ENCODE peak calls at places on chromosome 9, in seven cellular contexts. R is H1, Y is HCT116, P is HepG2, J is K562, W is NT2/D1, F is SK-N-SH. C is an unnamed sample.

GRCh38 chr9:125428060-125428481 is 166.4 kb downstream of the GAPVD1 start:
- DNase-seq in R (peak), Y (peak), P (no peak), J (peak), W (no peak), F (peak), C (no peak)

GRCh38 chr9:36289836-36290435 is 31.7 kb upstream of the GNE start:
- DNase-seq in R (no peak), Y (no peak), P (no peak), J (no peak), W (no peak), F (no peak), C (no peak)

GRCh38 chr9:114006155-114006550 is 71.9 kb downstream of the AMBP start:
- DNase-seq in R (peak), Y (no peak), P (no peak), J (no peak), W (no peak), F (no peak), C (no peak)

GRCh38 chr9:109020581-109020980 is 7.3 kb upstream of the CTNNAL1 start:
- DNase-seq in R (no peak), Y (no peak), P (no peak), J (no peak), W (no peak), F (no peak), C (no peak)

GRCh38 chr9:137433349-137433915 is 7.7 kb downstream of the ENTPD8 start:
- DNase-seq in R (no peak), Y (no peak), P (no peak), J (no peak), W (no peak), F (no peak), C (no peak)

GRCh38 chr9:78958887-78959286 is 612.9 kb upstream of the TLE4 start:
- DNase-seq in R (no peak), Y (peak), P (no peak), J (no peak), W (no peak), F (no peak), C (no peak)

GRCh38 chr9:6675268-6675667 is 29.7 kb upstream of the GLDC start:
- DNase-seq in R (no peak), Y (no peak), P (no peak), J (no peak), W (no peak), F (no peak), C (no peak)

GRCh38 chr9:120579139-120579749 is 723 bp downstream of the CDK5RAP2 start:
- DNase-seq in R (no peak), Y (no peak), P (no peak), J (peak), W (no peak), F (no peak), C (no peak)

GRCh38 chr9:110950041-110950645 is 88.1 kb downstream of the LPAR1 start:
- DNase-seq in R (no peak), Y (no peak), P (no peak), J (no peak), W (no peak), F (no peak), C (no peak)

GRCh38 chr9:137491735-137492432 is 32.8 kb upstream of the NSMF start:
- DNase-seq in R (no peak), Y (no peak), P (no peak), J (peak), W (no peak), F (no peak), C (no peak)

GRCh38 chr9:109012009-109012875 is 1.1 kb downstream of the CTNNAL1 start:
- DNase-seq in R (no peak), Y (peak), P (peak), J (peak), W (no peak), F (peak), C (no peak)

GRCh38 chr9:124349675-124350484 is 65.4 kb downstream of the PSMB7 start:
- DNase-seq in R (no peak), Y (no peak), P (no peak), J (no peak), W (no peak), F (no peak), C (no peak)

GRCh38 chr9:137295313-137296213 is 6.5 kb downstream of the NRARP start:
- DNase-seq in R (peak), Y (no peak), P (no peak), J (peak), W (no peak), F (peak), C (no peak)

GRCh38 chr9:121331549-121331948 is 38.5 kb downstream of the STOM start:
- DNase-seq in R (no peak), Y (no peak), P (no peak), J (no peak), W (no peak), F (no peak), C (no peak)

GRCh38 chr9:83707518-83707767 is 315 bp downstream of the UBQLN1 start:
- DNase-seq in R (no peak), Y (no peak), P (no peak), J (no peak), W (peak), F (no peak), C (no peak)

GRCh38 chr9:20378851-20379250 is 243.4 kb downstream of the MLLT3 start:
- DNase-seq in R (no peak), Y (no peak), P (no peak), J (no peak), W (no peak), F (no peak), C (no peak)

GRCh38 chr9:123569343-123569694 is 213.3 kb downstream of the CRB2 start:
- DNase-seq in R (no peak), Y (no peak), P (no peak), J (no peak), W (no peak), F (no peak), C (no peak)

GRCh38 chr9:130981002-130981760 is 27.8 kb upstream of the LAMC3 start:
- DNase-seq in R (no peak), Y (no peak), P (no peak), J (peak), W (no peak), F (no peak), C (no peak)

GRCh38 chr9:130943780-130944179 is 4.7 kb upstream of the FIBCD1 start:
- DNase-seq in R (no peak), Y (no peak), P (no peak), J (no peak), W (no peak), F (no peak), C (no peak)

GRCh38 chr9:115850548-115851304 is 302.9 kb upstream of the PAPPA start:
- DNase-seq in R (no peak), Y (no peak), P (no peak), J (no peak), W (no peak), F (no peak), C (no peak)

GRCh38 chr9:13806731-13807130 is 507.2 kb downstream of the NFIB start:
- DNase-seq in R (no peak), Y (no peak), P (no peak), J (no peak), W (no peak), F (no peak), C (no peak)

GRCh38 chr9:130359819-130360218 is 84.9 kb upstream of the ASS1 start:
- DNase-seq in R (no peak), Y (no peak), P (no peak), J (peak), W (no peak), F (no peak), C (no peak)

GRCh38 chr9:38363589-38363925 is 28.9 kb upstream of the ALDH1B1 start:
- DNase-seq in R (no peak), Y (no peak), P (no peak), J (no peak), W (no peak), F (no peak), C (no peak)

GRCh38 chr9:18520395-18520794 is 46.4 kb downstream of the ADAMTSL1 start:
- DNase-seq in R (no peak), Y (no peak), P (no peak), J (no peak), W (no peak), F (peak), C (no peak)

DNA sequence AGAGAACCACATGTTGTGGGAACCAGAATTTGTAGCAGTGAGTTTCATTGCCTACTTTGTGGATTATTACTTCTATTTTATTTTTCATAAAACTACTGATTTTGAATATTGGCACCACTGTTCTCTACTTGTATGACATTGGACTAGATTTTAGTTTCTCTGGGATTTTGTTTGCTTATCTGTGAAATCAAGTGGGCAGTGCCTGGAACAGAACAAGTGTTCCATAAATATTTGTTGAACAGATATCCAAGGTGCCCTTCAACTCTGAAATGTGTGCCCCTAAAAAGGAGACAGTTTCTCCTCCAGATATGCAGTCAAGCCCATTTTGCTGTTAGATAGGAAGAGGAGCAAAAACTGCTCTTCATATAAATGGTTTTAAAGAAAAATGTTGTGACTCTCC is 42.6 kb downstream of the ADAMTSL1 start:
- DNase-seq in R (no peak), Y (no peak), P (no peak), J (no peak), W (no peak), F (no peak), C (no peak)
- TF ChIP-seq YY1 in R (no peak), Y (no peak), P (no peak), J (no peak), W (no peak), F (no peak), C (no peak)

DNA sequence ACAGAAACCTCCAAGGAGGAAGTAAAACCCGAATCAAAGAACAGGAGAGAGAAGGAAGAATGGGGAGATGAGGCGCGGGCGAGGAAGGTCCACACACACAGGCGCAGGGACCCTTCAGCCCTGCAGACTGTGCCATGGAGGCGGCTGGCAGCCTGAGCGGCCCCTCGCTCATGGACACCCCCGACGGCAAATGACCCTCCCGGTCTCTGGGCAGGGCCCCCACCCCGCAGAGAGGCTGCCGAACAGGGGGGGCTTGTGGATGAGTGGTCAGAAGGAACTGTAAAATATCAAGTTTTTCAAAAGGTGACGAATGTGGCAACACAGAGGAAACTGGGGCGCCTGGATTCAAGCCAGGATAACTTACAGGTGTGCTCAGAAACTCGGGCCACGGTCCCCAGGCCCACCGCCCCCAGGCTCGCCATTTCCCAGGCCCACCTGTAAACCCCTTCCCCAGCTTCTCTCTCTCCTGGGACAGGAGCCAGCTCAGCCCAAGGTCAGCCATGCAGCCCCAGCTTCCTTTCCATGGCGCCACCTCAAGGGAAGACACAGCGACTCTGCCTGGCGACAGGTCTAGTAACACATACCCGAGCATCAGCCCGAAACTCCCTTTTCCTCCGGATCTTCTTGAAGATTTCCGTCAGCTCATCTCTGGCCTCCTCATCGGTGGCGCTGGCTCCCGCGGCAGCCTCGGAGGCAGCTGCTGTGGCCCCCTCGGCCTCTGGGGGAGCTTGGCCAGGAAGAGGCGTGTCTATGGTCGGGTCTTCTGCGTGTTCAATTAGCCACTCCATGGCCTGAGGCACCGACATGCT is 16.5 kb downstream of the UBAC1 start:
- DNase-seq in R (no peak), Y (no peak), P (no peak), J (no peak), W (no peak), F (no peak), C (no peak)
- TF ChIP-seq YY1 in R (no peak), Y (no peak), P (no peak), J (no peak), W (no peak), F (no peak), C (no peak)

GRCh38 chr9:126637002-126637849 is 23.5 kb downstream of the LMX1B start:
- DNase-seq in R (no peak), Y (no peak), P (no peak), J (no peak), W (no peak), F (no peak), C (no peak)
- TF ChIP-seq YY1 in R (no peak), Y (no peak), P (no peak), J (no peak), W (no peak), F (no peak), C (no peak)

DNA sequence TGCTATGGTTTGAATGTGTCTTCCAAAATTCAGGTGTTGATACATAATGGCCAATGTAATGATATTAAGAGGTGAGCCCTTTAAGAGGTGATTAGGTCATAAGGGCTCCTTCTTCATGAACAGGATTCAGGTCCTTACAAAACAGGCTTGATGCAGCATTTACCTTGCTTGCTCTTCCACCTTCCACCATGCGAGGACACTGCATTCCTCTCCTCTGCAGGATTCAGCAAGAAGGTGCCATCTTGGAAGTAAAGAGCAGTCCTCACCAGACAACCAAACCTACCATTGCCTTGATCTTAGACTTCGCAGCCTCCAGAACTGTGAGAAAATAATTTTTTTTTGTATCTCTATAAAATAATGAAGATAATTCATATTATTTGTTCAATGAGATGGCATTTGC is 314.0 kb upstream of the SMARCA2 start:
- DNase-seq in R (no peak), Y (no peak), P (no peak), J (no peak), W (no peak), F (no peak), C (no peak)
- TF ChIP-seq YY1 in R (peak), Y (no peak), P (no peak), J (no peak), W (no peak), F (no peak), C (no peak)

DNA sequence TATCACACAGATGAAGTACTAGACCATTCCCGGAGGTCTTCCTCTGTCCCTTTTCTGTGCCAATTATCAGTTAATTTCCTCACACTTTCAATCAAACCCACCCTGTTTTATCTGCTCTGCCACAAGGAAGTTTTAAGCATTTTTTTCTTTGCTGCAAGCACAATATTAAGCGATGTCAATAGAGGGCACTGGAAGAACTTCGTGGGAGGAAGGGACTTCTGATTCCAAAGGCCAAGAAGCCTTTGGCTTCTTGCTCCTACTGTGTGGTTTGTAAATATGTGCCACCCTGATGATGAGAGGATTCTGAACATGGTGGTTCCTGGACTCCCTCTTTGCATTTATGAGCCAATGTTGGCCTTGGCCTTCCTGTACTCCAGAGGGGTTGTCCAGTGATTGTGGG is 1712.5 kb upstream of the C9orf72 start:
- DNase-seq in R (no peak), Y (no peak), P (no peak), J (no peak), W (peak), F (no peak), C (no peak)
- TF ChIP-seq YY1 in R (no peak), Y (no peak), P (no peak), J (no peak), W (no peak), F (no peak), C (no peak)

DNA sequence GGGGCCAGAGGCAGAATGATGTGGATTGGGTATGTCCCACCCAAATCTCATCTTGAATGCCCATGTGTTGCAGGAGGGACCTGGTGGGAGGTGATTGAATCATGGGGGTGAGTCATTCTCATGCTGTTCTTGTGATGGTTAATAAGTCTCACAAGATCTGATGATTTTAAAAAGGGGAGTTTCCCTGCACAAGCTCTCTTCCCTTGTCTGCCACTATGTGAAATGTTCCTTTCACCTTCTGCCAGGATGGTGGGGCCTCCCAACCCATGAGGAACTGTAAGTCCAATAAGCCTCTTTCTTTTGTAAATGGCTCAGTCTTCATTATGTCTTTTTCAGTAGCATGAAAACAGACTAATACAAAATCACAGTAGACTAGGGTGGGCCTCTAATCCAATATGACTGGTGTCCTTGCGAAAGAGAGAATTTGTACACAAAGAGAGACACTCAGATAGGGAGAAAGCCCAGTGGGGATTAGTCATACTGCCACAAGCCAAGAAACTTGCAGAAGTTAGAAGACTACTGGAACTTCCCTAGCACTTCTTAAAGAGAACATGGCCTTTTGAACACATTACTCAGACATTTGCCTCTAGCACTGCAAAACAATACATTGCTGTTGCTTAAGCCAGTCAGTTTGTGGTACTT is 68.4 kb downstream of the ANXA1 start:
- DNase-seq in R (no peak), Y (no peak), P (no peak), J (no peak), W (no peak), F (no peak), C (peak)
- TF ChIP-seq YY1 in R (no peak), Y (no peak), P (no peak), J (no peak), W (no peak), F (no peak), C (no peak)

DNA sequence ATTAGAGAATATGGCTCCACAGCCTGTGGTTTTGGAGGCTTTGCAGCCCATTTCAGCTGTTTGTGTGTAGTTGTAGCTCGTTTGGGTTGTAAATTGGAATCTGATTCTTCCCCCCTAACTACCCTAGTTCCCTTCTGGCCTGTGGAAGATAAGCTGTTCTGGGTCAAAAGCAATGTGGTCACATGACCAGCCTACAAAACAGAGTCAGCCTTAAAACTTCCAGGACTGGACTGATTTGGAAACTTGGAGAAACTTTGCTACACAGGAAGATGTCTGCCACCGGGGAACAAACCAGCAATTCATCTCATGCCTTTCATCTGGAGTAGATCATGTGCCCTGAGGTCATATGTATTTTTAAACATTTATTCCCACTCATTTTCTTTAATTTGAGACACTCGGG is 83.8 kb downstream of the DAPK1 start:
- DNase-seq in R (no peak), Y (no peak), P (no peak), J (peak), W (no peak), F (no peak), C (no peak)
- TF ChIP-seq YY1 in R (no peak), Y (no peak), P (no peak), J (no peak), W (no peak), F (no peak), C (no peak)

DNA sequence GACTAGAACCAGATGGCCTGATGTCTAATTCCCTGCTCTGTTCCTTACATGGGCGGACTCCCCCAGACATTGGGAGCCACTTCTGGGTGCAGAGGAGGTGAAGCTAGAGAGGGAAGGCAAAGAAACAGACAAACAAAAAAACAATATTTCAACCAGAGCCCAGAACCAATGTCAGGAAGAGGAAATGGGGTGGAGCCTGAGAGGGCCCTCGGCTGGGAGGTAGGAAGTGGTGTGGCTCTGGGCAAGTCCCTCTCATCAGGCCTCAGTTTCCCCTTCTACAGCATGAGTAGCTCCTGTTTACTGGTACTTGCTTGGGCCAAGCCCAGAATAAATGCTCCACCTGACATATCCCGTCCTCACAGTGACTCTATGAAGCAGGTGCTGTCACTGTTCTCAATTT is 11.1 kb downstream of the SH2D3C start:
- DNase-seq in R (no peak), Y (no peak), P (no peak), J (no peak), W (no peak), F (no peak), C (no peak)
- TF ChIP-seq YY1 in R (no peak), Y (no peak), P (no peak), J (no peak), W (no peak), F (no peak), C (no peak)

DNA sequence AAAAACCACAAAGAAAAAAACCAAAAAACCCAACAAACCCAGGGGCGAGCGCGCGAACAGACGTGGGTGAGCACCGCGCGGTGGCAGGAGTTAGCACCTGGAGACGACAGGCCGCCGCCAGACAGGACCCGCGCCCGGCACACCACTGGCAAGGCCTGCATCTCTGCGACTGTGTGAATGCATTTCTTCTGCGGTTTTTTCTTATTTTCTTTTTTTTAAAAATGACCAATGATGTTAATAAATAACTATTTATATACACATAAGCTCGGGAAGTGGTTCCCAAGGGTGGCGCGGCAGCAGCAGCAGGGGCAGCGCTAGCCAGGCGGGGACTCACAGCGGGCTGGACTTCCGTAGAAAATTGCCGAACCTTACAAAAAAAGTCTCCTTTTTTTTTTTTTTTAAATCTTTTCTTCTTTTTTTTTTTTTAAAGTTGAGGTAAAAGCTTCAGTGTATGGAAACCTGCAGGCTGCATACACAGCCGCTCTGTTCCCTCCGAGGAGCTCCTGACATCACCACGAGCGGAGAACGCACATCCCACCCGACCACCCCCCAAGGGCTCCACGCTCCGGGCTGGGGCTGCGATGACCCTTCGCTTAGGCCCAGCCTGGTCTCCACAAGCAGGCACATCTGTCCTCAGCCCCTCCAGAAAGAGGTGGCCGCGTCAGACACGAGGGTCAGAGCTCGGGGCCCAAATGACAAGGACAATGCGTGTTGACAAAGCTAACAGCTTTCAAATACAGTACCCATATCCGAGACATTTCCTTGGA is 7.4 kb downstream of the BRD3OS start:
- DNase-seq in R (no peak), Y (no peak), P (no peak), J (no peak), W (no peak), F (no peak), C (no peak)
- TF ChIP-seq YY1 in R (no peak), Y (no peak), P (no peak), J (no peak), W (no peak), F (no peak), C (no peak)

C was measured in GM12878.